ENCODE peak calls at places on chromosomes 11 and 22, in six cellular contexts. D is H9, G is kidney, Y is fibroblast of lung, T is IMR-90, L is SK-N-MC. J is an unnamed sample.

GRCh38 chr22:27318516-27318915 is 483.0 kb downstream of the MN1 start:
- DNase-seq in D (peak; percentile 7), G (no peak), Y (peak; percentile 92), T (peak; percentile 44), L (peak; percentile 99), J (peak; percentile 93)

GRCh38 chr11:67431346-67432249 is 3.3 kb downstream of the RPS6KB2 start:
- DNase-seq in D (no peak), G (no peak), Y (no peak), T (no peak), L (no peak), J (no peak)

GRCh38 chr11:66082936-66083698 is 13.0 kb downstream of the PACS1 start:
- DNase-seq in D (no peak), G (no peak), Y (peak; percentile 59), T (no peak), L (no peak), J (no peak)

GRCh38 chr11:102966011-102966410 is 10.5 kb upstream of the MMP13 start:
- DNase-seq in D (no peak), G (no peak), Y (peak; percentile 20), T (no peak), L (no peak), J (no peak)

GRCh38 chr11:117606211-117606610 is 190.8 kb downstream of the DSCAML1 start:
- DNase-seq in D (no peak), G (no peak), Y (no peak), T (no peak), L (no peak), J (no peak)

GRCh38 chr11:46917109-46918086 is 952 bp downstream of the LRP4 start:
- DNase-seq in D (no peak), G (no peak), Y (no peak), T (no peak), L (no peak), J (no peak)

GRCh38 chr11:14974021-14974698 is 2.0 kb upstream of the CALCA start:
- DNase-seq in D (peak; percentile 51), G (no peak), Y (peak; percentile 4), T (no peak), L (no peak), J (no peak)

GRCh38 chr11:68163691-68164090 is 42.5 kb upstream of the CHKA start:
- DNase-seq in D (no peak), G (no peak), Y (no peak), T (no peak), L (no peak), J (no peak)

GRCh38 chr11:67267188-67268035 is 1.1 kb downstream of the GRK2 start:
- DNase-seq in D (no peak), G (peak; percentile 84), Y (no peak), T (no peak), L (no peak), J (peak; percentile 64)

GRCh38 chr22:19713650-19714319 is 518 bp upstream of the SEPTIN5 start:
- DNase-seq in D (no peak), G (no peak), Y (no peak), T (no peak), L (no peak), J (no peak)

GRCh38 chr11:17730608-17731462 is 3.7 kb upstream of the KCNC1 start:
- DNase-seq in D (peak; percentile 85), G (peak; percentile 88), Y (peak; percentile 61), T (peak; percentile 66), L (no peak), J (peak; percentile 93)

GRCh38 chr11:74543991-74544390 is 48.4 kb upstream of the POLD3 start:
- DNase-seq in D (no peak), G (no peak), Y (no peak), T (no peak), L (no peak), J (no peak)

GRCh38 chr22:19643448-19644313 is 70.6 kb upstream of the SEPTIN5 start:
- DNase-seq in D (peak; percentile 14), G (no peak), Y (no peak), T (no peak), L (no peak), J (no peak)

GRCh38 chr22:32660292-32660691 is 141.2 kb upstream of the TIMP3 start:
- DNase-seq in D (peak; percentile 78), G (no peak), Y (peak; percentile 62), T (peak; percentile 70), L (no peak), J (peak; percentile 83)

GRCh38 chr11:82557274-82557673 is 176.4 kb downstream of the FAM181B start:
- DNase-seq in D (no peak), G (no peak), Y (no peak), T (no peak), L (peak; percentile 5), J (peak; percentile 84)

GRCh38 chr11:66562907-66563583 is 5.4 kb downstream of the CTSF start:
- DNase-seq in D (no peak), G (no peak), Y (no peak), T (no peak), L (no peak), J (no peak)

GRCh38 chr22:31944700-31945477 is 554 bp downstream of the YWHAH start:
- DNase-seq in D (no peak), G (peak; percentile 89), Y (no peak), T (no peak), L (no peak), J (no peak)

GRCh38 chr11:61293869-61294716 is 1.0 kb downstream of the VWCE start:
- DNase-seq in D (peak; percentile 50), G (peak; percentile 87), Y (peak; percentile 35), T (peak; percentile 48), L (no peak), J (peak; percentile 53)

GRCh38 chr11:113106507-113106906 is 145.3 kb downstream of the NCAM1 start:
- DNase-seq in D (no peak), G (no peak), Y (peak; percentile 89), T (peak; percentile 5), L (no peak), J (no peak)

GRCh38 chr22:30224161-30224857 is 22.2 kb downstream of the LIF start:
- DNase-seq in D (no peak), G (no peak), Y (peak; percentile 72), T (no peak), L (no peak), J (no peak)
- H3K9ac ChIP-seq in D (no peak overlapping the region), G (no peak overlapping the region), Y (no peak overlapping the region), T (no peak overlapping the region), L (no peak overlapping the region), J (no peak overlapping the region)

GRCh38 chr22:49958462-49958921 is 2.1 kb upstream of the PIM3 start:
- DNase-seq in D (no peak), G (peak; percentile 73), Y (no peak), T (no peak), L (no peak), J (no peak)

GRCh38 chr22:49960159-49960966 is at the start of gene PIM3:
- DNase-seq in D (peak; percentile 94), G (peak; percentile 98), Y (peak; percentile 95), T (peak; percentile 95), L (peak; percentile 69), J (peak; percentile 98)

GRCh38 chr22:49957826-49958461 is 2.6 kb upstream of the PIM3 start:
- DNase-seq in D (no peak), G (peak; percentile 55), Y (no peak), T (no peak), L (no peak), J (no peak)

GRCh38 chr22:49959782-49960158 is 802 bp upstream of the PIM3 start:
- DNase-seq in D (peak; percentile 72), G (no peak), Y (peak; percentile 49), T (no peak), L (no peak), J (no peak)

GRCh38 chr22:49958961-49959781 is 1.4 kb upstream of the PIM3 start:
- DNase-seq in D (no peak), G (peak; percentile 86), Y (no peak), T (no peak), L (no peak), J (no peak)
- H3K9ac ChIP-seq in D (no peak overlapping the region), G (peak overlapping the region; percentile 69), Y (no peak overlapping the region), T (peak overlapping the region; percentile 66), L (peak overlapping the region; percentile 30), J (peak overlapping the region; percentile 91)

DNA sequence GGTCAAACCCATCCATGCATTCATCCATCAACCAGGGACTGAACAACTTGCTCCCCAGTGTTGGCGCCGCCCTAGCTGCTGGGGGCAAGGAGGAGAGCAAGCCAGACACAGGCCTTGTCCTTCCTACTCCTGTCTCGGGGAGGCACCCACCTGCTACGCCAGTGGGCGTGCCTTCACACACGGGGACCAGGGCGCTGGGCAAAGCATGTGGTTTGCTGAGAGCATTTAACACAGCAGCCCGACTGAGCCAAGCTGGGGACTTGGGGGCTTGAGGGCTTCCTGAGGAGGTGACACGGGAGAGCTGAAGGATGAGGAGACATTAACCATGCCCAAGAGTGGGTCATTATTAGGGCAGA is 30.6 kb downstream of the CACNA1I start:
- DNase-seq in D (no peak), G (no peak), Y (no peak), T (no peak), L (no peak), J (peak; percentile 63)
- H3K9ac ChIP-seq in D (no peak overlapping the region), G (no peak overlapping the region), Y (no peak overlapping the region), T (no peak overlapping the region), L (no peak overlapping the region), J (peak overlapping the region; percentile 26)

DNA sequence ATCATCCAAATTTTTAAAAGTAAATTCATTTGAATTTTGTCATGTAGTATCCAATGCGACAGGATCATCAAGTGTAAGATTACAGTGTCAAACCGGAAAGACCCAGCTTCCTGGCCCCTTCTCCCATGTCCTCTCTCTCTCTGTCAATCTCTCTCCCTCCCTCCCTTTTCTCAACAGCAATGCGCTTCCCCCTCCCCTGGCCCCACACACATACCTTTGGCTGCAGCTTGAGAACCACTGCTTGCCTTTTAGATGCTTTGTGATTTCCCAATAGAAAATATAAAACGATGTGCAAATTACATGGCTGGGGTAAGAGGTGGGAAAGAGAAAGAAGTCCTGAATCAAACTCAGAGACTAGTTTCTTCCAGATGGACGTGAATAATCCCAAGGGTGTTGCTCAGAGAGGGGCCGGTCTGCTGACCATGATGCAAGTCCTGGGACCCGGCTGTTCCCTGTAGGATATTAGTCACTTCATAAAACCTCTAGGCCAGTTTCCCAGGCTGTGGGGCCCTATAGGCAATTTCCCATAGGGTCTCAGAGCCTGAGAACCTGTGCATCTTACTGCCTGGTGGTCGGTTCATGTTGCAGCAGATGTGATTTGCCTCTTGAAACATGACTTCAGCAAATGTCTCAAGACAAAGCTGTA is 34.3 kb upstream of the ETS1 start:
- DNase-seq in D (no peak), G (peak; percentile 73), Y (peak; percentile 78), T (peak; percentile 98), L (no peak), J (no peak)
- H3K9ac ChIP-seq in D (no peak overlapping the region), G (no peak overlapping the region), Y (no peak overlapping the region), T (no peak overlapping the region), L (no peak overlapping the region), J (no peak overlapping the region)

J was measured in Karpas-422.